ENCODE peak calls at places on chromosome 5, in five cellular contexts. One of them, this sample, is unnamed.

GRCh38 chr5:31768784-31769183 is 129.9 kb downstream of the PDZD2 start:
- DNase-seq in naive thymus-derived CD4-positive, alpha-beta T cell: no peak
- DNase-seq in CD4-positive, alpha-beta memory T cell: no peak
- DNase-seq in astrocyte: no peak
- DNase-seq in neuronal stem cell: no peak
- DNase-seq in this sample: no peak

GRCh38 chr5:126428421-126428820 is 5.2 kb downstream of the GRAMD2B start:
- DNase-seq in naive thymus-derived CD4-positive, alpha-beta T cell: no peak
- DNase-seq in CD4-positive, alpha-beta memory T cell: no peak
- DNase-seq in astrocyte: no peak
- DNase-seq in neuronal stem cell: no peak
- DNase-seq in this sample: no peak

GRCh38 chr5:8685704-8686103 is 816.8 kb downstream of the MTRR start:
- DNase-seq in naive thymus-derived CD4-positive, alpha-beta T cell: no peak
- DNase-seq in CD4-positive, alpha-beta memory T cell: no peak
- DNase-seq in astrocyte: no peak
- DNase-seq in neuronal stem cell: peak
- DNase-seq in this sample: no peak

GRCh38 chr5:72369301-72370079 is 49.3 kb downstream of the PTCD2 start:
- DNase-seq in naive thymus-derived CD4-positive, alpha-beta T cell: no peak
- DNase-seq in CD4-positive, alpha-beta memory T cell: no peak
- DNase-seq in astrocyte: peak
- DNase-seq in neuronal stem cell: no peak
- DNase-seq in this sample: no peak

GRCh38 chr5:9025942-9026341 is 519.9 kb downstream of the SEMA5A start:
- DNase-seq in naive thymus-derived CD4-positive, alpha-beta T cell: no peak
- DNase-seq in CD4-positive, alpha-beta memory T cell: no peak
- DNase-seq in astrocyte: no peak
- DNase-seq in neuronal stem cell: no peak
- DNase-seq in this sample: no peak

GRCh38 chr5:135915466-135916001 is 19.9 kb upstream of the IL9 start:
- DNase-seq in naive thymus-derived CD4-positive, alpha-beta T cell: no peak
- DNase-seq in CD4-positive, alpha-beta memory T cell: no peak
- DNase-seq in astrocyte: no peak
- DNase-seq in neuronal stem cell: no peak
- DNase-seq in this sample: no peak

GRCh38 chr5:145775893-145776444 is 59.2 kb downstream of the PRELID2 start:
- DNase-seq in naive thymus-derived CD4-positive, alpha-beta T cell: no peak
- DNase-seq in CD4-positive, alpha-beta memory T cell: no peak
- DNase-seq in astrocyte: peak
- DNase-seq in neuronal stem cell: no peak
- DNase-seq in this sample: peak

GRCh38 chr5:154296525-154297159 is 106.1 kb downstream of the GALNT10 start:
- DNase-seq in naive thymus-derived CD4-positive, alpha-beta T cell: no peak
- DNase-seq in CD4-positive, alpha-beta memory T cell: no peak
- DNase-seq in astrocyte: no peak
- DNase-seq in neuronal stem cell: no peak
- DNase-seq in this sample: no peak

GRCh38 chr5:151870820-151871219 is 53.8 kb downstream of the GLRA1 start:
- DNase-seq in naive thymus-derived CD4-positive, alpha-beta T cell: no peak
- DNase-seq in CD4-positive, alpha-beta memory T cell: no peak
- DNase-seq in astrocyte: peak
- DNase-seq in neuronal stem cell: no peak
- DNase-seq in this sample: peak

GRCh38 chr5:100841358-100842076 is 61.6 kb downstream of the ST8SIA4 start:
- DNase-seq in naive thymus-derived CD4-positive, alpha-beta T cell: no peak
- DNase-seq in CD4-positive, alpha-beta memory T cell: no peak
- DNase-seq in astrocyte: peak
- DNase-seq in neuronal stem cell: no peak
- DNase-seq in this sample: no peak

GRCh38 chr5:176181271-176181855 is 56.9 kb upstream of the SIMC1 start:
- DNase-seq in naive thymus-derived CD4-positive, alpha-beta T cell: no peak
- DNase-seq in CD4-positive, alpha-beta memory T cell: no peak
- DNase-seq in astrocyte: no peak
- DNase-seq in neuronal stem cell: no peak
- DNase-seq in this sample: no peak

DNA sequence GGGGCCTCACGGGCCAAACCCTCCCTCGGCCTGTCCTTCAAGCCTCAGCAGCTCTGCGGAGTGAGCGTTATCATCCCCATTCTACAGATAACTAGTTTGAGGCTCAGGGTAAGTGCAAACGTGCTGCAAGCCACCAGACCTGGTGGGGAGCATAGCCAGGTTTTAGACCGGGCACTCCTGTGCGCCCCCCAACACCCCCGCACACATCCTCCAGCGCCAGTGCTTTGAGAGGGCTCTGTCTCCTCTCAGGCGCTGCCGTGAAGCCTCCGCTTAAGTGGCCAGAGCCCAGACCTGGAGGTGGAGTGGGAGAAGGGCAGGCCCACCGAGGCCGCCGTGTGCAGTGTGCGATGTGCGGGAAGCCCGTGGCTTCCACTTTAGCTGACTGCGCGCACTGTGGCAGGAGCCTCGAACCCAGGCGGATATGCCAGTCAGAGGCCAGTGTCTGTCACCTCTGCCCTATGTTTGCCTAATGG is 1.6 kb upstream of the MGAT1 start:
- DNase-seq in naive thymus-derived CD4-positive, alpha-beta T cell: no peak
- DNase-seq in CD4-positive, alpha-beta memory T cell: no peak
- DNase-seq in astrocyte: no peak
- DNase-seq in neuronal stem cell: no peak
- DNase-seq in this sample: no peak
- H3K4me3 ChIP-seq in naive thymus-derived CD4-positive, alpha-beta T cell: peak
- H3K4me3 ChIP-seq in CD4-positive, alpha-beta memory T cell: peak
- H3K4me3 ChIP-seq in astrocyte: no peak
- H3K4me3 ChIP-seq in neuronal stem cell: no peak
- H3K4me3 ChIP-seq in this sample: no peak

GRCh38 chr5:141095263-141095641 is 837 bp downstream of the PCDHB2 start:
- DNase-seq in naive thymus-derived CD4-positive, alpha-beta T cell: no peak
- DNase-seq in CD4-positive, alpha-beta memory T cell: no peak
- DNase-seq in astrocyte: no peak
- DNase-seq in neuronal stem cell: no peak
- DNase-seq in this sample: no peak

GRCh38 chr5:141100243-141100805 is at the start of gene PCDHB3:
- DNase-seq in naive thymus-derived CD4-positive, alpha-beta T cell: no peak
- DNase-seq in CD4-positive, alpha-beta memory T cell: no peak
- DNase-seq in astrocyte: peak
- DNase-seq in neuronal stem cell: no peak
- DNase-seq in this sample: no peak

GRCh38 chr5:141105350-141105749 is 5.1 kb downstream of the PCDHB3 start:
- DNase-seq in naive thymus-derived CD4-positive, alpha-beta T cell: no peak
- DNase-seq in CD4-positive, alpha-beta memory T cell: no peak
- DNase-seq in astrocyte: no peak
- DNase-seq in neuronal stem cell: no peak
- DNase-seq in this sample: no peak

GRCh38 chr5:141101059-141101458 is 786 bp downstream of the PCDHB3 start:
- DNase-seq in naive thymus-derived CD4-positive, alpha-beta T cell: no peak
- DNase-seq in CD4-positive, alpha-beta memory T cell: no peak
- DNase-seq in astrocyte: no peak
- DNase-seq in neuronal stem cell: no peak
- DNase-seq in this sample: no peak
- H3K4me3 ChIP-seq in naive thymus-derived CD4-positive, alpha-beta T cell: no peak
- H3K4me3 ChIP-seq in CD4-positive, alpha-beta memory T cell: no peak
- H3K4me3 ChIP-seq in astrocyte: no peak
- H3K4me3 ChIP-seq in neuronal stem cell: no peak
- H3K4me3 ChIP-seq in this sample: no peak

GRCh38 chr5:2754621-2755370 is 3.3 kb upstream of the IRX2 start:
- DNase-seq in naive thymus-derived CD4-positive, alpha-beta T cell: no peak
- DNase-seq in CD4-positive, alpha-beta memory T cell: no peak
- DNase-seq in astrocyte: no peak
- DNase-seq in neuronal stem cell: no peak
- DNase-seq in this sample: no peak

GRCh38 chr5:2752875-2753435 is 1.5 kb upstream of the IRX2 start:
- DNase-seq in naive thymus-derived CD4-positive, alpha-beta T cell: no peak
- DNase-seq in CD4-positive, alpha-beta memory T cell: no peak
- DNase-seq in astrocyte: no peak
- DNase-seq in neuronal stem cell: no peak
- DNase-seq in this sample: no peak

GRCh38 chr5:2752059-2752874 is 790 bp upstream of the IRX2 start:
- DNase-seq in naive thymus-derived CD4-positive, alpha-beta T cell: no peak
- DNase-seq in CD4-positive, alpha-beta memory T cell: no peak
- DNase-seq in astrocyte: no peak
- DNase-seq in neuronal stem cell: no peak
- DNase-seq in this sample: no peak

GRCh38 chr5:2755371-2755715 is 3.9 kb upstream of the IRX2 start:
- DNase-seq in naive thymus-derived CD4-positive, alpha-beta T cell: no peak
- DNase-seq in CD4-positive, alpha-beta memory T cell: no peak
- DNase-seq in astrocyte: no peak
- DNase-seq in neuronal stem cell: no peak
- DNase-seq in this sample: no peak

GRCh38 chr5:2753452-2754409 is 2.3 kb upstream of the IRX2 start:
- DNase-seq in naive thymus-derived CD4-positive, alpha-beta T cell: no peak
- DNase-seq in CD4-positive, alpha-beta memory T cell: no peak
- DNase-seq in astrocyte: no peak
- DNase-seq in neuronal stem cell: no peak
- DNase-seq in this sample: no peak
- H3K4me3 ChIP-seq in naive thymus-derived CD4-positive, alpha-beta T cell: no peak
- H3K4me3 ChIP-seq in CD4-positive, alpha-beta memory T cell: no peak
- H3K4me3 ChIP-seq in astrocyte: no peak
- H3K4me3 ChIP-seq in neuronal stem cell: peak
- H3K4me3 ChIP-seq in this sample: peak

GRCh38 chr5:160166973-160167622 is 47.8 kb upstream of the PWWP2A start:
- DNase-seq in naive thymus-derived CD4-positive, alpha-beta T cell: no peak
- DNase-seq in CD4-positive, alpha-beta memory T cell: no peak
- DNase-seq in astrocyte: no peak
- DNase-seq in neuronal stem cell: no peak
- DNase-seq in this sample: no peak

GRCh38 chr5:160162910-160163309 is 43.7 kb upstream of the PWWP2A start:
- DNase-seq in naive thymus-derived CD4-positive, alpha-beta T cell: no peak
- DNase-seq in CD4-positive, alpha-beta memory T cell: no peak
- DNase-seq in astrocyte: no peak
- DNase-seq in neuronal stem cell: no peak
- DNase-seq in this sample: no peak

GRCh38 chr5:160167623-160168165 is 48.4 kb upstream of the PWWP2A start:
- DNase-seq in naive thymus-derived CD4-positive, alpha-beta T cell: no peak
- DNase-seq in CD4-positive, alpha-beta memory T cell: no peak
- DNase-seq in astrocyte: no peak
- DNase-seq in neuronal stem cell: no peak
- DNase-seq in this sample: no peak

GRCh38 chr5:160166069-160166972 is 47.1 kb upstream of the PWWP2A start:
- DNase-seq in naive thymus-derived CD4-positive, alpha-beta T cell: no peak
- DNase-seq in CD4-positive, alpha-beta memory T cell: no peak
- DNase-seq in astrocyte: no peak
- DNase-seq in neuronal stem cell: no peak
- DNase-seq in this sample: no peak

GRCh38 chr5:160165137-160166068 is 46.2 kb upstream of the PWWP2A start:
- DNase-seq in naive thymus-derived CD4-positive, alpha-beta T cell: no peak
- DNase-seq in CD4-positive, alpha-beta memory T cell: no peak
- DNase-seq in astrocyte: peak
- DNase-seq in neuronal stem cell: peak
- DNase-seq in this sample: peak
- H3K4me3 ChIP-seq in naive thymus-derived CD4-positive, alpha-beta T cell: no peak
- H3K4me3 ChIP-seq in CD4-positive, alpha-beta memory T cell: no peak
- H3K4me3 ChIP-seq in astrocyte: peak
- H3K4me3 ChIP-seq in neuronal stem cell: no peak
- H3K4me3 ChIP-seq in this sample: peak

This sample was measured in skeletal muscle cell.